ENCODE peak calls at places on chromosomes 3 and 15, in six cellular contexts. G, Q, F, X, T and I are unnamed samples.

GRCh38 chr15:35725353-35725752 is 179.4 kb upstream of the DPH6 start:
- DNase-seq in F (no peak), Q (no peak), X (no peak), G (no peak), T (peak), I (no peak)

GRCh38 chr15:39784125-39784524 is 1.5 kb upstream of the FSIP1 start:
- DNase-seq in G (no peak), F (no peak), T (peak), Q (no peak), X (no peak), I (peak)

GRCh38 chr3:156448300-156448699 is 106.6 kb downstream of the SSR3 start:
- DNase-seq in T (peak), F (no peak), Q (peak), X (peak), G (peak), I (no peak)

GRCh38 chr3:107897471-107898180 is 193.2 kb downstream of the CD47 start:
- DNase-seq in G (no peak), F (no peak), T (peak), X (no peak), Q (no peak), I (peak)

GRCh38 chr3:32894977-32895376 is 56.5 kb upstream of the CCR4 start:
- DNase-seq in X (no peak), F (no peak), T (no peak), Q (no peak), G (no peak), I (no peak)

GRCh38 chr3:99638244-99638948 is at the start of gene COL8A1:
- DNase-seq in F (peak), Q (no peak), T (peak), G (no peak), X (peak), I (no peak)

GRCh38 chr3:57444469-57444868 is 99.7 kb downstream of the DNAH12 start:
- DNase-seq in Q (no peak), X (no peak), G (no peak), F (no peak), T (no peak), I (no peak)

GRCh38 chr3:46706771-46707582 is 5.8 kb downstream of the TMIE start:
- DNase-seq in Q (no peak), F (peak), X (no peak), T (no peak), G (no peak), I (no peak)

GRCh38 chr3:8371085-8371551 is 130.5 kb upstream of the LMCD1 start:
- DNase-seq in F (no peak), G (peak), Q (no peak), X (no peak), T (peak), I (no peak)

GRCh38 chr15:30943654-30944335 is 40.1 kb downstream of the FAN1 start:
- DNase-seq in T (no peak), G (no peak), X (no peak), F (no peak), Q (no peak), I (no peak)

GRCh38 chr15:30939161-30939560 is 35.4 kb downstream of the FAN1 start:
- DNase-seq in G (no peak), F (no peak), T (no peak), X (no peak), Q (no peak), I (no peak)

GRCh38 chr15:30940359-30940758 is 36.6 kb downstream of the FAN1 start:
- DNase-seq in F (no peak), G (no peak), T (no peak), X (no peak), Q (no peak), I (peak)

GRCh38 chr15:30941520-30941919 is 37.8 kb downstream of the FAN1 start:
- DNase-seq in F (no peak), T (no peak), G (no peak), Q (no peak), X (no peak), I (no peak)
- H3K4me3 ChIP-seq in F (no peak), T (no peak), G (no peak), Q (no peak), X (no peak), I (no peak)

GRCh38 chr3:2774485-2774884 is 335.7 kb downstream of the IL5RA start:
- DNase-seq in F (no peak), G (no peak), X (no peak), Q (no peak), T (no peak), I (no peak)

GRCh38 chr3:2772803-2773202 is 337.4 kb downstream of the IL5RA start:
- DNase-seq in X (no peak), F (no peak), G (no peak), T (no peak), Q (no peak), I (no peak)

GRCh38 chr3:2770451-2770850 is 339.7 kb downstream of the IL5RA start:
- DNase-seq in Q (no peak), G (peak), T (no peak), F (peak), X (peak), I (no peak)

GRCh38 chr3:2771193-2771592 is 339.0 kb downstream of the IL5RA start:
- DNase-seq in T (no peak), Q (no peak), G (no peak), X (no peak), F (no peak), I (no peak)

DNA sequence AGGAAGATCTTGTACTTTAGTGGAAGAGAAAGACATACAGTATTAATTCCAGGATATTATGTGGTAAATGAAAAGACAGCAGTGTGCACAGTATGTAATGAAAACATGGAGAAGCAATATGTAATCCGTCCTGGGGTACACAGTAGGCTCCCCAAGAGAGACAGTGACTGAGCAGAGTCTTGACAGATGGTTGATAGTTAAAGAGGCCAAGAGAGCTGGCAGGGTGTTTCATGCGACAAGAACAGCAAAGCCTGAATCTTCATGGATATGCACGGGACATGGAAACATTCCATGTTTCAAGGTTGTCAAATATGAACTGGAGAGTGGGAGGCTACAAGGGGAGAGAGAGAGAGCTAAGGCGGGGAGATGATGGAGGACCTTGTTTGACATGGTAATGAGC is 338.5 kb downstream of the IL5RA start:
- DNase-seq in G (no peak), T (no peak), Q (no peak), X (no peak), F (no peak), I (no peak)
- H3K4me3 ChIP-seq in G (no peak), T (no peak), Q (no peak), X (no peak), F (no peak), I (no peak)

GRCh38 chr3:48301814-48302194 is 31.7 kb downstream of the SPINK8 start:
- DNase-seq in G (peak), T (peak), X (no peak), Q (no peak), F (peak), I (peak)

GRCh38 chr3:48301020-48301813 is 32.2 kb downstream of the SPINK8 start:
- DNase-seq in T (peak), Q (peak), G (peak), F (peak), X (peak), I (peak)

GRCh38 chr3:48296699-48297098 is 36.8 kb downstream of the SPINK8 start:
- DNase-seq in Q (no peak), X (no peak), T (no peak), G (no peak), F (no peak), I (no peak)

GRCh38 chr3:48297111-48297810 is 36.2 kb downstream of the SPINK8 start:
- DNase-seq in Q (no peak), F (no peak), T (no peak), X (no peak), G (no peak), I (no peak)

GRCh38 chr3:48299746-48300361 is 33.6 kb downstream of the SPINK8 start:
- DNase-seq in G (no peak), T (no peak), F (no peak), Q (no peak), X (no peak), I (no peak)
- H3K4me3 ChIP-seq in G (peak), T (peak), F (peak), Q (peak), X (no peak), I (peak)

DNA sequence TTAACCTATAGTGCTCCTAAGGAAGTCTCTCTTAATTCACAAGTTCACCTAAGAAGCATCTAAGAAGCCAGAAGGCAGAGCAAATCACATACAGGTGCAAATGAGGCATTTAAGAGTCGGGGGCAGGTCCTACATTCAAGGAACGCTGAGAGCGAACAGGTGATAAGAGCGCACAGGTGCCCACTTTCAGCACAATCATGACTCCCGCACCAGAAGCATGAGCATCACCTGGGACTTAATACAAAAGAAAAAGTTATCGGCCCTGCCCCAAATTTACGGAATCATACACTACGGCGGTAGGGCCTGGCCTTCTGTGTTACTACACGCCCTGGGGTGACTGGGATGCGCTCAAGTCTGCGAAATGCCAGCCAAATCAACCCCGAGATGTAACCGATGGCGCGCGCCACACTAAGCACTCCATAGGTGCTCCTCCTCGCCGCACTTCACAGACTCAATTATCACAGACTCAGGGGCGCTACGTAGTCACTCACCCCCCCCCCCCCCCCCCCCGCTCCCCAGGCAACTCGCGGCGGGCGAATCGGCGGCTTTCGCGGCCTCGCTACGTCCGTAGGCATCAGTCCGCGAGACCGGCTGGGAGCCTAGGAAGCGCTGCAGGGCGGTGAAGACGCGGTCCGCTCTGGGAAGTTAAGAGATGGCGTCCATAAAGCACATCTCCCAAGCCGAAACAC is 698 bp downstream of the ULK4 start:
- DNase-seq in F (peak), T (peak), Q (peak), G (peak), X (peak), I (no peak)
- H3K4me3 ChIP-seq in F (peak), T (peak), Q (peak), G (peak), X (peak), I (peak)

GRCh38 chr3:194256040-194256945 is 94.8 kb downstream of the CPN2 start:
- DNase-seq in G (no peak), Q (no peak), X (no peak), F (no peak), T (no peak), I (no peak)

GRCh38 chr3:194253270-194253669 is 97.9 kb downstream of the CPN2 start:
- DNase-seq in X (no peak), T (no peak), Q (no peak), G (no peak), F (no peak), I (no peak)

GRCh38 chr3:194254032-194254431 is 97.1 kb downstream of the CPN2 start:
- DNase-seq in T (no peak), F (no peak), Q (no peak), X (no peak), G (no peak), I (no peak)

GRCh38 chr3:194257030-194257657 is 94.0 kb downstream of the CPN2 start:
- DNase-seq in F (no peak), X (no peak), Q (no peak), T (no peak), G (no peak), I (no peak)

GRCh38 chr3:194255252-194256039 is 95.7 kb downstream of the CPN2 start:
- DNase-seq in Q (no peak), T (no peak), G (peak), F (no peak), X (no peak), I (no peak)
- H3K4me3 ChIP-seq in Q (peak), T (no peak), G (no peak), F (no peak), X (no peak), I (no peak)

GRCh38 chr15:77851086-77851485 is 218.4 kb upstream of the LINGO1 start:
- DNase-seq in X (no peak), F (no peak), Q (no peak), G (no peak), T (no peak), I (no peak)
- H3K4me3 ChIP-seq in X (no peak), F (no peak), Q (no peak), G (no peak), T (no peak), I (no peak)

DNA sequence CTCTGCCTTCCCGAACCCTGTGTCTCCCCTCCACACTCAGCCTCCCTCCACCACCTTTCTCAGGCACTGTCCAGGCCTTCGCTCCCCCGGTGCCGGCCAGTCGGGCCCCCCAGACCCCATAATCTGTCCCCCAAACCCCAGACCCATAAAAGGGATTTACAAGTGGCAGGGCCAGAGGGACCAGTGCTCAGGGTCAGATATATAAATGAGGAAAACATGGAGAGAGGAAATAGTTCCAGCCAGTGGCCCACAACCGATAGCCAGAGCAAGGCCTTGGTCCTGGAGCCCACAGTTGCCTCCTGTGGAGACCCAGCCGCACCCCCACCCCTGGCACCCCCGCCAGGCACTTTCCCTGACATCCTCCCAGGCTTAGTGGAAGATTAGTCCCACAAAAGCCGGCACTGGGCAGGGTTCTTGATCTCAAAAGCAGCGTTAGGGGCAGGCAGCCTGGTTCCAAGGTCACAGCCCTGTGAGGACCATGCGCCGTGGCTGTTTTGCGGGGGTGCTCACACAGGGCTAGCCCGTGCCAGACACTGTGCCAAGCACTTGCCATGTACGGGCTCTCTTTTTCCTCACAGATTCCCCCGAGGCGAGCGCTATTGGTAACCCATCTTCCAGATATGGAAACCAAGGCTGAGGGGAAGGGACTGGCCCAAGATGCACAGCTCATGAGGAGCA is 1.1 kb upstream of the PLXND1 start:
- DNase-seq in X (no peak), T (peak), G (no peak), Q (no peak), F (no peak), I (no peak)
- H3K4me3 ChIP-seq in X (no peak), T (peak), G (peak), Q (peak), F (peak), I (no peak)

GRCh38 chr15:73442968-73443367 is at the start of gene REC114:
- DNase-seq in F (no peak), G (no peak), X (no peak), Q (no peak), T (no peak), I (no peak)
- H3K4me3 ChIP-seq in F (no peak), G (no peak), X (no peak), Q (no peak), T (no peak), I (no peak)